ENCODE peak calls at places on chromosomes 4 and X, in seven cellular contexts. O is HCT116, E is keratinocyte, G is astrocyte, D is H1, J is colonic mucosa, C is fibroblast of lung. I is an unnamed sample.

GRCh38 chr4:146640021-146640425 is 1.3 kb downstream of the POU4F2 start:
- DNase-seq in D (no peak), C (no peak), O (no peak), J (no peak), E (no peak), G (no peak), I (no peak)

GRCh38 chrX:97168646-97169045 is 284.9 kb downstream of the RPA4 start:
- DNase-seq in G (no peak), D (no peak), O (no peak), C (no peak), E (no peak), J (no peak), I (no peak)

GRCh38 chrX:54838583-54838982 is 31.0 kb downstream of the MAGED2 start:
- DNase-seq in C (no peak), J (no peak), G (no peak), O (no peak), E (no peak), D (no peak), I (no peak)

GRCh38 chr4:13173974-13174373 is 310.2 kb downstream of the RAB28 start:
- DNase-seq in G (no peak), J (peak), E (no peak), D (no peak), C (peak), O (no peak), I (no peak)

GRCh38 chr4:135239964-135240363 is 1038.4 kb upstream of the PABPC4L start:
- DNase-seq in G (no peak), D (no peak), C (no peak), J (no peak), E (no peak), O (no peak), I (no peak)

GRCh38 chr4:100008048-100008447 is 58.0 kb upstream of the H2AZ1 start:
- DNase-seq in O (no peak), J (no peak), C (peak), D (no peak), G (peak), E (peak), I (no peak)

GRCh38 chr4:139628184-139629012 is 37.2 kb upstream of the MGST2 start:
- DNase-seq in G (no peak), D (no peak), O (no peak), J (no peak), E (no peak), C (no peak), I (peak)

GRCh38 chr4:73974352-73974751 is 7.5 kb downstream of the PF4 start:
- DNase-seq in J (no peak), D (no peak), G (no peak), C (no peak), O (no peak), E (no peak), I (no peak)

GRCh38 chr4:35835893-35836292 is 408.4 kb downstream of the ARAP2 start:
- DNase-seq in C (no peak), D (no peak), E (no peak), J (no peak), G (no peak), O (no peak), I (no peak)

GRCh38 chrX:103774070-103774642 is 2.5 kb upstream of the PLP1 start:
- DNase-seq in C (peak), D (no peak), E (no peak), O (peak), J (no peak), G (no peak), I (peak)

GRCh38 chr4:157072002-157072401 is 3.9 kb upstream of the GLRB start:
- DNase-seq in O (no peak), J (no peak), E (no peak), G (peak), D (no peak), C (peak), I (no peak)

GRCh38 chr4:15159477-15160019 is 157.3 kb downstream of the CPEB2 start:
- DNase-seq in J (no peak), O (no peak), C (peak), E (no peak), G (no peak), D (no peak), I (no peak)

GRCh38 chrX:138710311-138710791 is 1.2 kb downstream of the FGF13 start:
- DNase-seq in J (no peak), O (no peak), C (no peak), E (no peak), D (no peak), G (no peak), I (peak)

GRCh38 chrX:67346667-67347066 is 197.2 kb upstream of the AR start:
- DNase-seq in J (no peak), C (no peak), E (no peak), O (no peak), D (no peak), G (no peak), I (no peak)

GRCh38 chr4:9925750-9926439 is 95.4 kb downstream of the SLC2A9 start:
- DNase-seq in O (no peak), G (no peak), J (no peak), C (no peak), E (no peak), D (no peak), I (no peak)

GRCh38 chr4:188822698-188823097 is 683.5 kb downstream of the TRIML1 start:
- DNase-seq in E (no peak), G (no peak), O (peak), C (no peak), J (no peak), D (peak), I (peak)

GRCh38 chrX:30950391-30950790 is 61.3 kb upstream of the TAB3 start:
- DNase-seq in D (no peak), G (no peak), C (no peak), E (no peak), O (no peak), J (no peak), I (no peak)

GRCh38 chrX:30141966-30142365 is 73.4 kb upstream of the MAGEB2 start:
- DNase-seq in C (peak), G (peak), J (no peak), E (no peak), D (no peak), O (peak), I (peak)

GRCh38 chr4:99404595-99405287 is 30.4 kb downstream of the ADH7 start:
- DNase-seq in J (no peak), D (no peak), G (peak), O (peak), C (peak), E (peak), I (no peak)

GRCh38 chrX:15918003-15918402 is 63.4 kb upstream of the AP1S2 start:
- DNase-seq in C (no peak), D (no peak), E (no peak), J (no peak), O (no peak), G (no peak), I (no peak)

GRCh38 chrX:1027133-1027532 is 185.3 kb downstream of the CRLF2 start:
- DNase-seq in G (no peak), O (no peak), C (no peak), J (no peak), D (no peak), E (no peak), I (no peak)

GRCh38 chr4:109589119-109589518 is 29.1 kb downstream of the MCUB start:
- DNase-seq in D (no peak), O (no peak), J (no peak), C (no peak), G (no peak), E (no peak), I (no peak)

GRCh38 chrX:108270739-108271396 is 167.4 kb downstream of the COL4A6 start:
- DNase-seq in E (no peak), D (no peak), J (no peak), O (no peak), C (peak), G (peak), I (no peak)

GRCh38 chrX:13285229-13285628 is 34.6 kb downstream of the ATXN3L start:
- DNase-seq in O (no peak), C (no peak), E (no peak), J (no peak), G (no peak), D (no peak), I (no peak)

GRCh38 chrX:68935362-68935761 is 106.5 kb downstream of the EFNB1 start:
- DNase-seq in D (no peak), G (no peak), O (no peak), C (no peak), E (peak), J (no peak), I (no peak)

GRCh38 chr4:76641758-76642157 is 206.7 kb downstream of the SHROOM3 start:
- DNase-seq in C (no peak), J (no peak), O (no peak), G (no peak), D (no peak), E (no peak), I (no peak)

DNA sequence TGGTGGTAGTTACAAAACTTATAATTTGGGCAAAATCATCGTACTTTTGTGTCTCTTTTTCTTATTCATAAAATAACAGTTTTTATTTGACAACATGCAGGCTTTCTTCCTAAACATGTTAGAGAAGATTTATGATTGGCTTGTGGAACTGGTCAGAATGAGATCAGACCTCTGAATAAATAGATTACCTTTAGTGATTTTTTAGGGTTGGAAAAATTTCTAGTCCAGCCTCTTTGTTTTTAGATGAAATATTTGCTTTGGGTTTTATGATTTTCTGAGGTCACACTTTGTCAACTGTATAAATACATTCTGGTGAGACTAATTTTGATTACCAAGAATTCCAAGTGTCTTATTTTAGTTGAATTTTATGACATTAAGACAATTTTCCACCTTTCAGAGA is 29.2 kb downstream of the MOB1B start:
- DNase-seq in O (no peak), C (no peak), D (no peak), J (no peak), G (no peak), E (no peak), I (no peak)
- H3K9ac ChIP-seq in O (no peak), C (no peak), D (no peak), J (no peak), G (no peak), E (no peak), I (no peak)

GRCh38 chr4:186666750-186667149 is 56.9 kb downstream of the FAT1 start:
- DNase-seq in O (no peak), G (no peak), D (no peak), C (no peak), E (no peak), J (no peak), I (no peak)

GRCh38 chr4:186666252-186666651 is 57.4 kb downstream of the FAT1 start:
- DNase-seq in E (no peak), C (peak), O (no peak), G (no peak), J (no peak), D (no peak), I (no peak)

GRCh38 chr4:186669735-186670134 is 53.9 kb downstream of the FAT1 start:
- DNase-seq in G (peak), D (no peak), J (no peak), C (no peak), E (no peak), O (no peak), I (no peak)

DNA sequence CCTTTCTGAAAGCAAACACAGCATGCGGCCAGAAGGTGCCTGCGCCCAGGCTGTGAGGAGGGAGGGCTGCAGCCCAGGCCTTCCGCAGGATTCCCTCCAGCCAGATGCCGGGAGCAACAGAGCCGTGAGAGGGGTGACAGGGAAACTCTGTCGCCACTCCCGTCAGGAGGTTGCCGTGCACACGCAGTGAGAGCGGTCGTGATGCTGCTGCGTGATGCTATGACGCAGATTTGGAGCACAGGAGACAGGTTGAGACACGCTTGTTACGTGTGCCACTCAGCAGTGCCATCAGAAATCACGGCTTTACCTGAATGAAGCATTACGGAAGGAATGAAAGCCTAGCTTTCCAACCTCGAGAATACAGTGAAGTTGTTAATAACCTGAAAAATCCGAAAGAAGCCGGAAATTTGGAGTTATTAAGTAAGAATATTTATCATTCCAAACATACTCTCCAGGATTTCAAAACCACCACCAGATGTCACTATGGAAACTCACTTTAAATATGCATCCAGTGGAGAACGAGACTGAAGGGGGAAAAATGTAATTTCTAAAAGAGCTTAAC is 54.4 kb downstream of the FAT1 start:
- DNase-seq in O (no peak), D (no peak), G (peak), E (no peak), C (peak), J (no peak), I (peak)
- TF ChIP-seq CTCF in O (peak), D (no peak), G (peak), E (no peak), C (peak), J (no peak), I (peak)

GRCh38 chr4:159639924-159640323 is 537.0 kb downstream of the RAPGEF2 start:
- DNase-seq in D (no peak), C (no peak), G (peak), O (no peak), J (no peak), E (no peak), I (no peak)
- H3K27ac ChIP-seq in D (no peak), C (no peak), G (no peak), O (no peak), J (no peak), E (no peak), I (no peak)

GRCh38 chr4:3475041-3475712 is 12.1 kb downstream of the DOK7 start:
- DNase-seq in O (no peak), G (no peak), J (no peak), D (no peak), E (no peak), C (no peak), I (peak)
- H3K9ac ChIP-seq in O (no peak), G (no peak), J (no peak), D (no peak), E (no peak), C (no peak), I (no peak)

I was measured in neural progenitor cell.